ENCODE peak calls at places on chromosome X, in eight cellular contexts. C, U, K, J, Y, P, M and H are unnamed samples.
A peak's percentile ranks its signal among the peaks of the same experiment; 100 is the strongest.

GRCh38 chrX:39308126-39308525 is 506.9 kb downstream of the MID1IP1 start:
- DNase-seq in Y (no peak), P (no peak), J (no peak), M (no peak), U (no peak), C (no peak), K (no peak), H (peak; percentile 57)

GRCh38 chrX:12390301-12390700 is 252.0 kb downstream of the FRMPD4 start:
- DNase-seq in J (no peak), P (no peak), Y (no peak), K (no peak), U (no peak), M (no peak), C (no peak), H (no peak)

GRCh38 chrX:154317391-154318000 is 21.9 kb downstream of the TKTL1 start:
- DNase-seq in K (no peak), Y (no peak), J (no peak), U (no peak), M (peak; percentile 50), C (no peak), P (no peak), H (peak; percentile 58)

GRCh38 chrX:101658661-101659477 is 781 bp downstream of the ARMCX2 start:
- DNase-seq in P (peak; percentile 49), C (peak; percentile 44), J (no peak), M (no peak), K (peak; percentile 64), U (peak; percentile 62), Y (peak; percentile 42), H (peak; percentile 50)

GRCh38 chrX:138886769-138887168 is 175.3 kb upstream of the FGF13 start:
- DNase-seq in C (no peak), K (no peak), M (no peak), Y (no peak), J (no peak), U (peak; percentile 77), P (no peak), H (no peak)

GRCh38 chrX:150683536-150684146 is 9.6 kb upstream of the MTMR1 start:
- DNase-seq in Y (no peak), J (no peak), U (no peak), K (peak; percentile 27), M (peak; percentile 31), P (no peak), C (no peak), H (peak; percentile 64)

GRCh38 chrX:39772057-39772832 is 325.5 kb downstream of the BCOR start:
- DNase-seq in U (no peak), M (no peak), Y (peak; percentile 53), P (peak; percentile 48), J (no peak), C (peak; percentile 33), K (no peak), H (peak; percentile 6)

GRCh38 chrX:126770179-126770578 is 49.4 kb upstream of the PRR32 start:
- DNase-seq in C (no peak), U (no peak), J (no peak), Y (no peak), K (no peak), M (peak; percentile 30), P (peak; percentile 16), H (peak; percentile 24)

GRCh38 chrX:65451663-65452062 is 82.9 kb downstream of the LAS1L start:
- DNase-seq in P (no peak), M (peak; percentile 10), C (no peak), J (no peak), U (no peak), Y (peak; percentile 6), K (peak; percentile 5), H (peak; percentile 50)

GRCh38 chrX:41391606-41392005 is 55.5 kb upstream of the NYX start:
- DNase-seq in Y (no peak), P (no peak), C (no peak), M (no peak), K (no peak), J (no peak), U (no peak), H (no peak)

GRCh38 chrX:119693996-119694451 is 1.1 kb upstream of the SEPTIN6 start:
- DNase-seq in C (no peak), M (no peak), K (no peak), P (no peak), Y (no peak), J (no peak), U (no peak), H (no peak)

GRCh38 chrX:110284159-110284558 is 33.7 kb downstream of the AMMECR1 start:
- DNase-seq in M (no peak), C (no peak), J (no peak), U (no peak), P (no peak), Y (no peak), K (no peak), H (peak; percentile 68)

GRCh38 chrX:45774961-45775360 is 574.3 kb upstream of the DIPK2B start:
- DNase-seq in C (no peak), Y (no peak), U (no peak), M (no peak), K (no peak), P (no peak), J (no peak), H (peak; percentile 80)

GRCh38 chrX:57929373-57929772 is 19.1 kb upstream of the ZXDA start:
- DNase-seq in J (no peak), P (peak; percentile 58), K (no peak), U (no peak), Y (no peak), C (no peak), M (no peak), H (peak; percentile 61)

GRCh38 chrX:20432048-20432447 is 165.3 kb upstream of the RPS6KA3 start:
- DNase-seq in C (no peak), K (no peak), M (no peak), Y (no peak), U (no peak), J (no peak), P (no peak), H (no peak)

GRCh38 chrX:318068-318738 is 393 bp downstream of the GTPBP6 start:
- DNase-seq in M (peak; percentile 90), J (peak; percentile 97), U (peak; percentile 100), Y (peak; percentile 98), P (peak; percentile 95), C (peak; percentile 97), K (peak; percentile 96), H (peak; percentile 99)

GRCh38 chrX:142251665-142252064 is 46.6 kb upstream of the MAGEC2 start:
- DNase-seq in P (no peak), M (no peak), U (no peak), J (no peak), K (no peak), Y (no peak), C (no peak), H (no peak)

GRCh38 chrX:13254076-13254785 is 65.6 kb downstream of the ATXN3L start:
- DNase-seq in K (peak; percentile 9), Y (no peak), P (peak; percentile 2), M (no peak), J (no peak), U (no peak), C (no peak), H (peak; percentile 33)